ENCODE peak calls at places on chromosomes 7 and 10, in six cellular contexts. V is H4; D is activated T-cell treated with anti-CD3 and anti-CD28 coated beads for 24 hours; L is amniotic stem cell; N is stimulated activated CD8-positive, alpha-beta memory T cell treated with anti-CD3 and anti-CD28 coated beads, Interleukin-15, amount 100 ng/mL, for 4 hours; F is NCI-H2227 treated with DMSO at 0.1 percent for 48 hours. I is an unnamed sample.

GRCh38 chr7:36048902-36049240 is 104.2 kb upstream of the EEPD1 start:
- DNase-seq in L (no peak), F (no peak), N (no peak), D (no peak), V (peak), I (peak)

GRCh38 chr7:26083113-26083512 is 68.9 kb upstream of the NFE2L3 start:
- DNase-seq in L (no peak), N (no peak), V (peak), F (no peak), D (no peak), I (no peak)

GRCh38 chr7:117157121-117157870 is 165.6 kb downstream of the WNT2 start:
- DNase-seq in D (no peak), L (peak), F (no peak), N (no peak), V (peak), I (peak)

GRCh38 chr7:112579388-112579787 is 98.6 kb downstream of the LSMEM1 start:
- DNase-seq in D (no peak), V (no peak), F (no peak), L (no peak), N (no peak), I (no peak)

GRCh38 chr7:106138776-106139175 is 26.7 kb upstream of the SYPL1 start:
- DNase-seq in D (no peak), V (no peak), F (no peak), L (no peak), N (no peak), I (no peak)

GRCh38 chr7:25678215-25678614 is 449.9 kb upstream of the NPVF start:
- DNase-seq in N (no peak), V (no peak), F (no peak), L (no peak), D (no peak), I (no peak)

GRCh38 chr7:39130740-39131538 is 153.2 kb downstream of the POU6F2 start:
- DNase-seq in D (no peak), V (no peak), F (peak), L (no peak), N (no peak), I (no peak)

GRCh38 chr7:98831641-98832221 is 38.1 kb downstream of the TMEM130 start:
- DNase-seq in L (no peak), D (peak), N (no peak), F (no peak), V (no peak), I (peak)

GRCh38 chr10:17914169-17915045 is 37.3 kb upstream of the SLC39A12 start:
- DNase-seq in D (no peak), N (no peak), L (no peak), F (no peak), V (no peak), I (no peak)

GRCh38 chr10:123134915-123135414 is 805 bp upstream of the HMX3 start:
- DNase-seq in N (no peak), V (no peak), L (no peak), D (no peak), F (no peak), I (no peak)

GRCh38 chr7:133513608-133514007 is 260.7 kb downstream of the EXOC4 start:
- DNase-seq in N (no peak), V (peak), D (no peak), L (no peak), F (no peak), I (peak)

GRCh38 chr7:116491887-116492653 is 7.5 kb upstream of the CAV2 start:
- DNase-seq in D (no peak), L (no peak), F (no peak), N (no peak), V (no peak), I (no peak)

GRCh38 chr7:66556549-66557213 is 72.0 kb upstream of the KCTD7 start:
- DNase-seq in N (no peak), F (no peak), V (no peak), D (no peak), L (no peak), I (no peak)

GRCh38 chr7:101235522-101235921 is 2.1 kb downstream of the CLDN15 start:
- DNase-seq in D (no peak), F (no peak), L (no peak), V (no peak), N (no peak), I (no peak)

GRCh38 chr7:69412331-69413146 is 185.7 kb upstream of the AUTS2 start:
- DNase-seq in D (peak), L (no peak), N (no peak), V (peak), F (no peak), I (peak)

GRCh38 chr7:84684836-84685235 is 490.2 kb upstream of the SEMA3A start:
- DNase-seq in V (no peak), L (no peak), F (no peak), N (no peak), D (no peak), I (no peak)

GRCh38 chr7:47573758-47574472 is 8.0 kb downstream of the TNS3 start:
- DNase-seq in L (peak), V (peak), N (no peak), F (no peak), D (no peak), I (peak)

GRCh38 chr7:138564365-138564764 is 104.3 kb downstream of the TRIM24 start:
- DNase-seq in L (no peak), F (no peak), V (no peak), N (no peak), D (no peak), I (no peak)

GRCh38 chr10:1267148-1267547 is 211.0 kb downstream of the WDR37 start:
- DNase-seq in L (no peak), F (no peak), D (no peak), V (no peak), N (no peak), I (no peak)

GRCh38 chr10:102243304-102243703 is 2.0 kb upstream of the PITX3 start:
- DNase-seq in F (no peak), N (no peak), D (no peak), V (no peak), L (no peak), I (peak)

GRCh38 chr10:3524086-3524960 is 260.7 kb downstream of the KLF6 start:
- DNase-seq in L (no peak), F (no peak), V (peak), D (no peak), N (no peak), I (peak)

GRCh38 chr10:12703813-12704212 is 297.7 kb downstream of the CCDC3 start:
- DNase-seq in N (no peak), D (no peak), V (no peak), F (no peak), L (peak), I (peak)

GRCh38 chr7:148397985-148398384 is 192.6 kb upstream of the C7orf33 start:
- DNase-seq in L (no peak), V (no peak), N (no peak), D (no peak), F (no peak), I (no peak)

GRCh38 chr7:82665966-82666507 is 222.5 kb upstream of the CACNA2D1 start:
- DNase-seq in F (no peak), N (no peak), L (no peak), D (no peak), V (no peak), I (no peak)

GRCh38 chr7:95811846-95812445 is 39.6 kb downstream of the DYNC1I1 start:
- DNase-seq in L (no peak), V (no peak), D (no peak), F (no peak), N (no peak), I (no peak)

GRCh38 chr7:94748371-94748770 is 92.4 kb upstream of the SGCE start:
- DNase-seq in F (no peak), L (no peak), V (no peak), D (no peak), N (no peak), I (no peak)

GRCh38 chr7:99493823-99494222 is 6.3 kb downstream of the ZNF394 start:
- DNase-seq in F (no peak), N (no peak), L (no peak), V (no peak), D (no peak), I (no peak)

GRCh38 chr7:107938448-107939250 is 47.7 kb downstream of the DLD start:
- DNase-seq in D (no peak), F (no peak), N (no peak), L (no peak), V (no peak), I (peak)

GRCh38 chr10:123381271-123381670 is 227.1 kb downstream of the BUB3 start:
- DNase-seq in F (no peak), N (no peak), V (no peak), L (no peak), D (no peak), I (no peak)

GRCh38 chr10:97184971-97185325 is 811 bp downstream of the SLIT1 start:
- DNase-seq in F (no peak), L (no peak), D (no peak), V (no peak), N (no peak), I (no peak)

GRCh38 chr7:116211913-116212596 is 1.7 kb downstream of the TES start:
- DNase-seq in V (no peak), L (no peak), F (no peak), N (no peak), D (no peak), I (no peak)

GRCh38 chr10:16991011-16991410 is 138.6 kb downstream of the CUBN start:
- DNase-seq in D (no peak), L (no peak), V (no peak), N (no peak), F (no peak), I (no peak)

GRCh38 chr7:27875832-27876231 is 135.9 kb downstream of the TAX1BP1 start:
- DNase-seq in V (no peak), F (no peak), L (no peak), D (no peak), N (no peak), I (no peak)

GRCh38 chr10:131022369-131022768 is 289.2 kb downstream of the TCERG1L start:
- DNase-seq in L (no peak), V (no peak), D (no peak), N (no peak), F (no peak), I (no peak)

GRCh38 chr10:83577421-83577820 is 561.9 kb upstream of the GHITM start:
- DNase-seq in D (no peak), F (no peak), N (no peak), L (no peak), V (no peak), I (no peak)

GRCh38 chr10:71748671-71749191 is 24.6 kb downstream of the VSIR start:
- DNase-seq in L (no peak), D (peak), F (no peak), N (no peak), V (no peak), I (no peak)

GRCh38 chr7:64533756-64534155 is 29.1 kb downstream of the ZNF680 start:
- DNase-seq in F (no peak), L (no peak), V (no peak), N (no peak), D (no peak), I (no peak)

GRCh38 chr7:54796853-54797252 is 37.8 kb upstream of the SEC61G start:
- DNase-seq in N (no peak), V (no peak), D (no peak), L (no peak), F (no peak), I (no peak)

GRCh38 chr10:129191848-129192247 is 275.2 kb upstream of the MGMT start:
- DNase-seq in N (no peak), V (no peak), D (no peak), L (no peak), F (no peak), I (no peak)